ENCODE peak calls at places on chromosomes 4 and X, in ten cellular contexts. Q is NCI-H1436; B is NCI-H460; Y is caudate nucleus; O is NCI-H446; W is AG09309; E is fibroblast of pulmonary artery; J is amniotic epithelial cell; G is choroid plexus epithelial cell; U is stimulated activated CD4-positive, alpha-beta T cell treated with anti-CD3 and anti-CD28 coated beads, TNF-alpha, amount 100 ng/mL, for 48 hours. C is an unnamed sample.

GRCh38 chrX:148020329-148020728 is 39.2 kb downstream of the FMR1NB start:
- DNase-seq in Q (no peak), B (no peak), Y (no peak), O (no peak), W (no peak), E (no peak), J (no peak), G (no peak), U (no peak), C (no peak)

GRCh38 chr4:184756399-184756798 is 22.5 kb upstream of the CENPU start:
- DNase-seq in Q (no peak), B (no peak), Y (no peak), O (no peak), W (no peak), E (peak), J (peak), G (peak), U (no peak), C (no peak)

GRCh38 chr4:67549123-67549522 is 3.8 kb upstream of the CENPC start:
- DNase-seq in Q (peak), B (peak), Y (no peak), O (no peak), W (no peak), E (peak), J (peak), G (peak), U (no peak), C (no peak)

GRCh38 chrX:136636121-136636520 is 11.8 kb upstream of the CD40LG start:
- DNase-seq in Q (no peak), B (no peak), Y (no peak), O (no peak), W (no peak), E (no peak), J (no peak), G (no peak), U (no peak), C (no peak)

GRCh38 chrX:23752740-23753435 is 9.8 kb upstream of the ACOT9 start:
- DNase-seq in Q (no peak), B (no peak), Y (no peak), O (no peak), W (peak), E (peak), J (peak), G (peak), U (no peak), C (no peak)

GRCh38 chr4:174578366-174578765 is 56.1 kb upstream of the HPGD start:
- DNase-seq in Q (no peak), B (no peak), Y (no peak), O (no peak), W (peak), E (peak), J (peak), G (peak), U (no peak), C (no peak)

GRCh38 chr4:151753056-151753455 is 7.8 kb downstream of the GATB start:
- DNase-seq in Q (no peak), B (no peak), Y (no peak), O (no peak), W (no peak), E (peak), J (no peak), G (peak), U (peak), C (no peak)

GRCh38 chr4:28621541-28621940 is 1760.9 kb downstream of the STIM2 start:
- DNase-seq in Q (no peak), B (no peak), Y (no peak), O (no peak), W (no peak), E (no peak), J (no peak), G (no peak), U (no peak), C (no peak)

GRCh38 chr4:86461849-86462248 is 102.0 kb upstream of the MAPK10 start:
- DNase-seq in Q (no peak), B (no peak), Y (no peak), O (no peak), W (no peak), E (no peak), J (no peak), G (no peak), U (no peak), C (no peak)

GRCh38 chr4:107956011-107956410 is 24.7 kb downstream of the CYP2U1 start:
- DNase-seq in Q (no peak), B (no peak), Y (no peak), O (no peak), W (no peak), E (no peak), J (no peak), G (peak), U (no peak), C (no peak)

GRCh38 chrX:39654183-39654925 is 443.4 kb downstream of the BCOR start:
- DNase-seq in Q (no peak), B (no peak), Y (no peak), O (peak), W (no peak), E (no peak), J (no peak), G (no peak), U (no peak), C (no peak)

GRCh38 chr4:7335363-7336066 is 99.2 kb downstream of the PSAPL1 start:
- DNase-seq in Q (no peak), B (peak), Y (peak), O (no peak), W (no peak), E (peak), J (peak), G (peak), U (peak), C (peak)

GRCh38 chr4:16257611-16258010 is 31.3 kb upstream of the TAPT1 start:
- DNase-seq in Q (no peak), B (no peak), Y (no peak), O (no peak), W (no peak), E (no peak), J (no peak), G (no peak), U (no peak), C (no peak)

GRCh38 chrX:68177542-68177941 is 255.8 kb downstream of the OPHN1 start:
- DNase-seq in Q (no peak), B (peak), Y (no peak), O (no peak), W (no peak), E (peak), J (peak), G (peak), U (no peak), C (no peak)